ENCODE peak calls at places on chromosomes 11 and 22, in five cellular contexts. One of them, this sample, is unnamed.

GRCh38 chr11:73389134-73389525 is 12.9 kb downstream of the RELT start:
- DNase-seq in glutamatergic neuron: no peak
- DNase-seq in Peyer's patch: no peak
- DNase-seq in MM.1S: no peak
- DNase-seq in HFFc6: no peak
- DNase-seq in this sample: no peak

GRCh38 chr22:46376096-46376495 is 40.6 kb downstream of the TRMU start:
- DNase-seq in glutamatergic neuron: no peak
- DNase-seq in Peyer's patch: no peak
- DNase-seq in MM.1S: no peak
- DNase-seq in HFFc6: no peak
- DNase-seq in this sample: no peak

GRCh38 chr11:107092667-107093066 is 74.4 kb upstream of the GUCY1A2 start:
- DNase-seq in glutamatergic neuron: no peak
- DNase-seq in Peyer's patch: no peak
- DNase-seq in MM.1S: no peak
- DNase-seq in HFFc6: no peak
- DNase-seq in this sample: no peak

GRCh38 chr11:35786918-35787557 is 124.5 kb downstream of the TRIM44 start:
- DNase-seq in glutamatergic neuron: peak
- DNase-seq in Peyer's patch: no peak
- DNase-seq in MM.1S: no peak
- DNase-seq in HFFc6: peak
- DNase-seq in this sample: no peak

GRCh38 chr11:19079643-19080440 is 19.3 kb upstream of the MRGPRX2 start:
- DNase-seq in glutamatergic neuron: no peak
- DNase-seq in Peyer's patch: no peak
- DNase-seq in MM.1S: no peak
- DNase-seq in HFFc6: peak
- DNase-seq in this sample: no peak

GRCh38 chr11:65041206-65042035 is at the start of gene SAC3D1:
- DNase-seq in glutamatergic neuron: peak
- DNase-seq in Peyer's patch: peak
- DNase-seq in MM.1S: peak
- DNase-seq in HFFc6: no peak
- DNase-seq in this sample: no peak

GRCh38 chr22:48320048-48320655 is 1507.5 kb downstream of the BRD1 start:
- DNase-seq in glutamatergic neuron: no peak
- DNase-seq in Peyer's patch: no peak
- DNase-seq in MM.1S: no peak
- DNase-seq in HFFc6: no peak
- DNase-seq in this sample: no peak

GRCh38 chr11:70292863-70293262 is 22.4 kb downstream of the PPFIA1 start:
- DNase-seq in glutamatergic neuron: no peak
- DNase-seq in Peyer's patch: peak
- DNase-seq in MM.1S: no peak
- DNase-seq in HFFc6: no peak
- DNase-seq in this sample: no peak

GRCh38 chr11:80855975-80856524 is 1415.2 kb upstream of the TENM4 start:
- DNase-seq in glutamatergic neuron: no peak
- DNase-seq in Peyer's patch: no peak
- DNase-seq in MM.1S: no peak
- DNase-seq in HFFc6: no peak
- DNase-seq in this sample: no peak

GRCh38 chr11:46381836-46382643 is 571 bp downstream of the MDK start:
- DNase-seq in glutamatergic neuron: peak
- DNase-seq in Peyer's patch: no peak
- DNase-seq in MM.1S: no peak
- DNase-seq in HFFc6: no peak
- DNase-seq in this sample: peak

GRCh38 chr11:60988658-60989057 is 17.2 kb downstream of the CD6 start:
- DNase-seq in glutamatergic neuron: no peak
- DNase-seq in Peyer's patch: no peak
- DNase-seq in MM.1S: no peak
- DNase-seq in HFFc6: no peak
- DNase-seq in this sample: no peak

GRCh38 chr11:85810871-85811611 is at the start of gene SYTL2:
- DNase-seq in glutamatergic neuron: peak
- DNase-seq in Peyer's patch: peak
- DNase-seq in MM.1S: peak
- DNase-seq in HFFc6: no peak
- DNase-seq in this sample: peak

DNA sequence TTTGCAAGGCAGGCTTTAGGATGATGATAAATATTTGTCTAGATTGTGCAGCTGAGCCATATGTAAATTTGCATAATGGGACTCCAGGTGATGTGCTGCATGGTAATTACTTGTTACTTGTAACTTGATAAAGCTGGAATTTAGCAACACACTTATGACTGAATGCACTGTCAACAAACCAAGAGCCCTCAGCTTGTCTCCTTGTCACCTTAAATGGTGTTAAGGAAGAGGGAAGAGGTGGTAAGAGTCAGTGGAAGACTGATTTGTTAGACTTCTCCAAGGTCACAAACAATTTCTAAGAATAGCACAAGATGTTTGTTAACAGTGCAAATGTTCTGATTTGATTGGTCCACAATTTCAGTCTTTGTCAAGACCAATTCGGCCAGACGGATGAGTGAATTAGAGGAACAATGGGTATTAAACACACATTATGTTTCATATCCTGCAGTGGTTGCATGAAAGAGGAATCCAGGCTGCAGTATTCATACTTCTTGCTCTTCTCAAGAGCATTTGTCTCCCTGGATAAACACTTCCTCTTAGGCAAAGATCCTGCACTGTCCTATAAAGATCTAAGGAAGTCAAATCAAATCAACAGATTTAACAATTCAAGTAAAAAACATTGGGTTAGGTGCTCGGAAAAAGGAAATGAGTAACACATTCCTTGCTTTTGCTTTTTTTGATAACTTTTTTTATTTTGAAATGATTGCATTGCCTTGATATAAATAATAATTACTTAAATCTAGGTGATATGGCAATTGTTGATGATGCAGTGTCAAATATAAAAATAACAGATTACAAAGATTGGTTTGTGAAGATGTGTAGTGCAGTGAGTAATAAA is 448.3 kb upstream of the DDI1 start:
- DNase-seq in glutamatergic neuron: no peak
- DNase-seq in Peyer's patch: no peak
- DNase-seq in MM.1S: no peak
- DNase-seq in HFFc6: no peak
- DNase-seq in this sample: no peak
- TF ChIP-seq CTCF in glutamatergic neuron: no peak
- TF ChIP-seq CTCF in Peyer's patch: no peak
- TF ChIP-seq CTCF in MM.1S: no peak
- TF ChIP-seq CTCF in HFFc6: no peak
- TF ChIP-seq CTCF in this sample: no peak

GRCh38 chr11:75246006-75246672 is 5.6 kb downstream of the TPBGL start:
- DNase-seq in glutamatergic neuron: no peak
- DNase-seq in Peyer's patch: peak
- DNase-seq in MM.1S: no peak
- DNase-seq in HFFc6: no peak
- DNase-seq in this sample: no peak

GRCh38 chr11:75246673-75247350 is 6.2 kb downstream of the TPBGL start:
- DNase-seq in glutamatergic neuron: no peak
- DNase-seq in Peyer's patch: peak
- DNase-seq in MM.1S: no peak
- DNase-seq in HFFc6: no peak
- DNase-seq in this sample: no peak

GRCh38 chr11:75242722-75243600 is 2.4 kb downstream of the TPBGL start:
- DNase-seq in glutamatergic neuron: peak
- DNase-seq in Peyer's patch: peak
- DNase-seq in MM.1S: no peak
- DNase-seq in HFFc6: no peak
- DNase-seq in this sample: no peak

GRCh38 chr11:75244052-75244814 is 3.7 kb downstream of the TPBGL start:
- DNase-seq in glutamatergic neuron: no peak
- DNase-seq in Peyer's patch: peak
- DNase-seq in MM.1S: no peak
- DNase-seq in HFFc6: no peak
- DNase-seq in this sample: no peak

DNA sequence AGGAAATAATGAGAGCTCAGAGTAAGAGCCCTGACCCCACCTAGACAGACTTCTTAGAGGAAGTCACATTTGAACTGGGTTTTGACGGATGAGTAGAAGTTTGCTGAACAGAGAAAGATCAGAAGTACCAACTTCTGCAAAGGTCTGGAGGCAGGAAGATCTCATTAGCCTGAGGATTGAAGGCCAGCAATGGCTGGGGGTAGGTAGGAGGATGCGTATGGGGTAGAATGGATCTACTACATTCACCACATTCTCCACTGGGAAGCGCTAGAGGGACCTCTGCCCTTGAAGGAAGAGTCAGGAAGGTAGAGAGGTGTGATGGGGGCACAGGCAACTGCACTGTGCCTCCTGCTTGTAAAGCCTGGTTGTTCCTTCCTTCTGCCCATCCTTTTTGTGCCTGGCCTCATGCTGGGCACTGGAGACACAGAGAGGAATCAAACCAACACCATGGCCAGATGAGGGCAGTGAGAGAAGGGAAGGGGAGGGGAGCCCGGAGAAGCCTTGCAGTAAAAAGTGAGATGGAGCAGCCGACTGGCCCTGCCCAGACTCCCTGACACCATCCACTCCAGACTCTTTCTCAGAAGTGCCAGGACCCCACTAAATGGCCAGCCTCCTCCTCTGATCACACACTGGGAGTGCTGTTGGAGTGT is 4.9 kb downstream of the TPBGL start:
- DNase-seq in glutamatergic neuron: no peak
- DNase-seq in Peyer's patch: peak
- DNase-seq in MM.1S: no peak
- DNase-seq in HFFc6: no peak
- DNase-seq in this sample: no peak
- TF ChIP-seq CTCF in glutamatergic neuron: no peak
- TF ChIP-seq CTCF in Peyer's patch: no peak
- TF ChIP-seq CTCF in MM.1S: peak
- TF ChIP-seq CTCF in HFFc6: peak
- TF ChIP-seq CTCF in this sample: no peak

GRCh38 chr11:9384535-9385287 is at the start of gene IPO7:
- DNase-seq in glutamatergic neuron: peak
- DNase-seq in Peyer's patch: peak
- DNase-seq in MM.1S: peak
- DNase-seq in HFFc6: peak
- DNase-seq in this sample: peak
- TF ChIP-seq CTCF in glutamatergic neuron: no peak
- TF ChIP-seq CTCF in Peyer's patch: no peak
- TF ChIP-seq CTCF in MM.1S: peak
- TF ChIP-seq CTCF in HFFc6: peak
- TF ChIP-seq CTCF in this sample: no peak

GRCh38 chr22:36566720-36567119 is 37.8 kb upstream of the EIF3D start:
- DNase-seq in glutamatergic neuron: no peak
- DNase-seq in Peyer's patch: no peak
- DNase-seq in MM.1S: no peak
- DNase-seq in HFFc6: no peak
- DNase-seq in this sample: no peak

GRCh38 chr22:36573815-36574350 is 44.9 kb upstream of the EIF3D start:
- DNase-seq in glutamatergic neuron: no peak
- DNase-seq in Peyer's patch: no peak
- DNase-seq in MM.1S: no peak
- DNase-seq in HFFc6: no peak
- DNase-seq in this sample: no peak

GRCh38 chr22:36568846-36569245 is 39.9 kb upstream of the EIF3D start:
- DNase-seq in glutamatergic neuron: no peak
- DNase-seq in Peyer's patch: no peak
- DNase-seq in MM.1S: no peak
- DNase-seq in HFFc6: no peak
- DNase-seq in this sample: no peak

GRCh38 chr22:36571991-36572390 is 43.0 kb upstream of the EIF3D start:
- DNase-seq in glutamatergic neuron: no peak
- DNase-seq in Peyer's patch: no peak
- DNase-seq in MM.1S: no peak
- DNase-seq in HFFc6: no peak
- DNase-seq in this sample: no peak

DNA sequence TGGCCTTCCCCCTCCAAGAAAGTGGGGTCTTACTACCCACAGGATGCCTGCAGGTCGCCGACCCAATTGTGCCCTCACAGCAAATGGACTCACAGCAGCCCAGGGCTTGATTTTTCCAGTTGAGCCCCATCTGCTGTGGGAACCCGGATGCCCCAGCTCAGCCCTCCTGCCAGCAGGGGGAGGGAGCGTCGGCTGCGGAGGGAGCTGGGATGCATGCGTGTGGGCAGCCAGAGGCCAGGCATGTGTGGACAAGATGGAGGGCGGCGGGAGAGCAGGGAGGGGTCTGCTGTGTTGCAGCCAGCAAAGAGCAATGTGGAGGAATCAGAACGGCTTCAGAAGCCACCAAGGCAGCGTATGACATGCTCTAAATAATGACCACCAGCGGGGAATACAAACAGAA is 41.0 kb upstream of the EIF3D start:
- DNase-seq in glutamatergic neuron: peak
- DNase-seq in Peyer's patch: no peak
- DNase-seq in MM.1S: no peak
- DNase-seq in HFFc6: no peak
- DNase-seq in this sample: peak
- TF ChIP-seq CTCF in glutamatergic neuron: peak
- TF ChIP-seq CTCF in Peyer's patch: no peak
- TF ChIP-seq CTCF in MM.1S: no peak
- TF ChIP-seq CTCF in HFFc6: peak
- TF ChIP-seq CTCF in this sample: peak

DNA sequence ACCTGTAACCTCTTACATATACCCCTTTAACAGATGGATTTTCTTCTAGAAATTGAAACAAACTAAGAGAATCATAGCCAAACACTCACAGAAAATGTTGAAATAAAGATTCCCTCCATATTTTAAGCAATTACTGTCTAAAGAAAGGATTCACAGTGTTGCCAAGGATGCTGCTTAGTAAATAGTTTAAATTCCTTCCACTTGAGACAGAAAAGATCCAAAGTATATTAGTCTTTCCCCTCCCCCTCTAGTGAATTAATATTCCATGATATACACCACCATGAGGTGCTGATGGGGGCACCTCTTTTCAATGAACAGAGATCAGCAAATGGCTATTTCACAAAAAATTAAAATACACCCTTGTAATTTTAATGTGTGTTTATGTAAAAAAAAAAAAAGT is 186.8 kb downstream of the SOX6 start:
- DNase-seq in glutamatergic neuron: no peak
- DNase-seq in Peyer's patch: no peak
- DNase-seq in MM.1S: no peak
- DNase-seq in HFFc6: peak
- DNase-seq in this sample: no peak
- TF ChIP-seq CTCF in glutamatergic neuron: no peak
- TF ChIP-seq CTCF in Peyer's patch: no peak
- TF ChIP-seq CTCF in MM.1S: no peak
- TF ChIP-seq CTCF in HFFc6: peak
- TF ChIP-seq CTCF in this sample: no peak